ENCODE peak calls at places on chromosomes 1 and 21, in ten cellular contexts. L is effector CD4-positive, alpha-beta T cell; C is memory B cell; M is endothelial cell; A is activated T-helper 1 cell treated with anti-CD3 and anti-CD28 coated beads, Interleukin-12 subunit alpha, Interleukin-12 subunit beta, Interleukin-2, Interleukin-4 antibody, amounts not matched to agents 30 ng/mL and 10 ng/mL and 1 ng/mL, durations not matched to agents 14 hours and 24 hours and 36 hours; F is glutamatergic neuron; O is putamen; G is NCI-H1417 treated with DMSO at 0.1 percent for 48 hours; Y is PC-9; B is HAP-1. V is an unnamed sample.

GRCh38 chr21:29332461-29333354 is 34.0 kb downstream of the BACH1 start:
- DNase-seq in L (no peak), C (no peak), M (no peak), A (no peak), F (no peak), O (no peak), G (no peak), Y (no peak), B (no peak), V (peak; percentile 84)

GRCh38 chr1:18511469-18511997 is 30.8 kb downstream of the KLHDC7A start:
- DNase-seq in L (no peak), C (no peak), M (no peak), A (no peak), F (no peak), O (no peak), G (no peak), Y (no peak), B (no peak), V (no peak)

GRCh38 chr21:38244885-38245869 is 11.6 kb upstream of the KCNJ15 start:
- DNase-seq in L (peak; percentile 36), C (no peak), M (no peak), A (peak; percentile 53), F (no peak), O (no peak), G (no peak), Y (no peak), B (no peak), V (peak; percentile 100)

GRCh38 chr1:15833842-15834405 is 13.6 kb upstream of the SPEN start:
- DNase-seq in L (no peak), C (no peak), M (no peak), A (no peak), F (no peak), O (no peak), G (peak; percentile 94), Y (no peak), B (peak; percentile 89), V (no peak)

GRCh38 chr21:33824156-33824941 is 91.3 kb downstream of the ATP5PO start:
- DNase-seq in L (no peak), C (no peak), M (no peak), A (no peak), F (no peak), O (no peak), G (no peak), Y (no peak), B (no peak), V (peak; percentile 61)

GRCh38 chr1:32336963-32337675 is 1.1 kb upstream of the MARCKSL1 start:
- DNase-seq in L (peak; percentile 36), C (peak; percentile 62), M (peak; percentile 23), A (peak; percentile 72), F (no peak), O (no peak), G (no peak), Y (peak; percentile 38), B (no peak), V (peak; percentile 83)

GRCh38 chr1:40050863-40051262 is 10.3 kb downstream of the CAP1 start:
- DNase-seq in L (no peak), C (no peak), M (no peak), A (no peak), F (no peak), O (no peak), G (no peak), Y (no peak), B (no peak), V (no peak)

GRCh38 chr1:53552146-53552940 is 93.1 kb downstream of the DMRTB1 start:
- DNase-seq in L (no peak), C (no peak), M (no peak), A (no peak), F (peak; percentile 21), O (no peak), G (no peak), Y (no peak), B (no peak), V (peak; percentile 94)

GRCh38 chr1:221791846-221792245 is 50.0 kb upstream of the DUSP10 start:
- DNase-seq in L (no peak), C (no peak), M (no peak), A (no peak), F (no peak), O (no peak), G (no peak), Y (no peak), B (no peak), V (no peak)

GRCh38 chr21:33380483-33380998 is 22.7 kb upstream of the IFNGR2 start:
- DNase-seq in L (peak; percentile 79), C (peak; percentile 60), M (no peak), A (peak; percentile 70), F (no peak), O (no peak), G (no peak), Y (peak; percentile 89), B (no peak), V (peak; percentile 100)

GRCh38 chr1:56378376-56379070 is 200.8 kb downstream of the PLPP3 start:
- DNase-seq in L (no peak), C (no peak), M (no peak), A (no peak), F (peak; percentile 20), O (no peak), G (peak; percentile 58), Y (no peak), B (no peak), V (no peak)

GRCh38 chr1:44808938-44809917 is 905 bp downstream of the BTBD19 start:
- DNase-seq in L (peak; percentile 86), C (no peak), M (no peak), A (peak; percentile 85), F (no peak), O (no peak), G (no peak), Y (no peak), B (no peak), V (peak; percentile 71)

GRCh38 chr1:222387020-222387816 is 160.7 kb downstream of the HHIPL2 start:
- DNase-seq in L (no peak), C (no peak), M (peak; percentile 9), A (no peak), F (peak; percentile 50), O (no peak), G (no peak), Y (no peak), B (no peak), V (peak; percentile 45)

GRCh38 chr1:94629259-94630181 is 88.0 kb upstream of the F3 start:
- DNase-seq in L (no peak), C (no peak), M (no peak), A (no peak), F (no peak), O (no peak), G (no peak), Y (no peak), B (no peak), V (no peak)

GRCh38 chr1:89578151-89578550 is 53.5 kb downstream of the LRRC8B start:
- DNase-seq in L (no peak), C (no peak), M (no peak), A (no peak), F (no peak), O (no peak), G (no peak), Y (no peak), B (no peak), V (no peak)

GRCh38 chr1:3366181-3367051 is 88.0 kb upstream of the ARHGEF16 start:
- DNase-seq in L (no peak), C (no peak), M (no peak), A (no peak), F (no peak), O (no peak), G (no peak), Y (no peak), B (peak; percentile 7), V (no peak)

GRCh38 chr1:51898090-51898734 is 19.7 kb upstream of the NRDC start:
- DNase-seq in L (no peak), C (no peak), M (no peak), A (no peak), F (no peak), O (no peak), G (no peak), Y (no peak), B (no peak), V (peak; percentile 95)

GRCh38 chr21:46527801-46528200 is 69.1 kb downstream of the DIP2A start:
- DNase-seq in L (no peak), C (no peak), M (no peak), A (no peak), F (no peak), O (no peak), G (no peak), Y (no peak), B (no peak), V (no peak)

GRCh38 chr21:35641271-35642016 is 418.9 kb downstream of the SETD4 start:
- DNase-seq in L (no peak), C (no peak), M (no peak), A (no peak), F (no peak), O (no peak), G (no peak), Y (no peak), B (no peak), V (no peak)

GRCh38 chr1:155977607-155978324 is 581 bp downstream of the ARHGEF2 start:
- DNase-seq in L (peak; percentile 29), C (no peak), M (peak; percentile 43), A (peak; percentile 32), F (peak; percentile 53), O (no peak), G (no peak), Y (no peak), B (no peak), V (peak; percentile 45)

GRCh38 chr1:116382857-116383256 is 9.8 kb downstream of the ATP1A1 start:
- DNase-seq in L (no peak), C (no peak), M (no peak), A (no peak), F (no peak), O (no peak), G (no peak), Y (no peak), B (no peak), V (no peak)

GRCh38 chr21:42572906-42573495 is 59.3 kb downstream of the SLC37A1 start:
- DNase-seq in L (no peak), C (no peak), M (no peak), A (no peak), F (peak; percentile 13), O (no peak), G (no peak), Y (no peak), B (no peak), V (no peak)

GRCh38 chr1:168960595-168960994 is 145.9 kb upstream of the ATP1B1 start:
- DNase-seq in L (no peak), C (no peak), M (no peak), A (no peak), F (no peak), O (peak; percentile 88), G (no peak), Y (no peak), B (no peak), V (no peak)

GRCh38 chr1:176529395-176529794 is 66.4 kb downstream of the PAPPA2 start:
- DNase-seq in L (no peak), C (no peak), M (no peak), A (no peak), F (no peak), O (no peak), G (no peak), Y (no peak), B (no peak), V (no peak)

GRCh38 chr1:22747021-22747734 is 36.5 kb downstream of the EPHB2 start:
- DNase-seq in L (no peak), C (no peak), M (no peak), A (no peak), F (no peak), O (no peak), G (no peak), Y (peak; percentile 72), B (no peak), V (peak; percentile 96)

GRCh38 chr21:25506887-25507286 is 100.4 kb downstream of the MRPL39 start:
- DNase-seq in L (no peak), C (no peak), M (no peak), A (no peak), F (no peak), O (no peak), G (peak; percentile 34), Y (no peak), B (no peak), V (no peak)

GRCh38 chr1:183992424-183992823 is 45.1 kb downstream of the COLGALT2 start:
- DNase-seq in L (no peak), C (no peak), M (no peak), A (no peak), F (no peak), O (no peak), G (no peak), Y (no peak), B (no peak), V (no peak)

GRCh38 chr1:183477986-183478781 is 5.9 kb downstream of the SMG7 start:
- DNase-seq in L (no peak), C (no peak), M (no peak), A (no peak), F (no peak), O (no peak), G (no peak), Y (no peak), B (no peak), V (no peak)

V was measured in M059J.